ENCODE peak calls at places on chromosomes 6 and 20, in ten cellular contexts. G is activated T-cell treated with anti-CD3 and anti-CD28 coated beads, Interleukin-2, amount 50 U/mL, for 1 hour; J is RCC 7860; F is HS-5; S is body of pancreas; R is ecto neural progenitor cell; T is testis; Y is IMR-90; B is Panc1; W is stromal cell of bone marrow. D is an unnamed sample.

GRCh38 chr6:40341726-40342125 is 245.4 kb downstream of the LRFN2 start:
- DNase-seq in G (no peak), J (no peak), F (no peak), S (no peak), R (peak), T (no peak), Y (no peak), B (no peak), W (no peak), D (no peak)

GRCh38 chr6:124879992-124880355 is 82.3 kb upstream of the RNF217 start:
- DNase-seq in G (no peak), J (no peak), F (no peak), S (no peak), R (no peak), T (no peak), Y (no peak), B (no peak), W (no peak), D (no peak)

GRCh38 chr6:41185991-41186675 is 14.8 kb downstream of the TREML2 start:
- DNase-seq in G (no peak), J (no peak), F (no peak), S (no peak), R (no peak), T (no peak), Y (no peak), B (no peak), W (no peak), D (no peak)

GRCh38 chr6:111468329-111469012 is 14.5 kb downstream of the REV3L start:
- DNase-seq in G (no peak), J (no peak), F (no peak), S (no peak), R (no peak), T (no peak), Y (peak), B (no peak), W (peak), D (no peak)

GRCh38 chr6:150573041-150573681 is 26.5 kb upstream of the PLEKHG1 start:
- DNase-seq in G (no peak), J (no peak), F (no peak), S (no peak), R (peak), T (no peak), Y (no peak), B (no peak), W (no peak), D (no peak)

GRCh38 chr20:51826372-51826771 is 24.1 kb upstream of the SALL4 start:
- DNase-seq in G (no peak), J (no peak), F (no peak), S (no peak), R (no peak), T (no peak), Y (no peak), B (no peak), W (no peak), D (no peak)

GRCh38 chr6:54244430-54244829 is 63.8 kb upstream of the TINAG start:
- DNase-seq in G (no peak), J (peak), F (no peak), S (no peak), R (no peak), T (no peak), Y (peak), B (no peak), W (peak), D (no peak)

GRCh38 chr6:11899645-11900044 is 112.5 kb upstream of the HIVEP1 start:
- DNase-seq in G (no peak), J (no peak), F (no peak), S (no peak), R (no peak), T (no peak), Y (no peak), B (no peak), W (no peak), D (no peak)

D was measured in RWPE2.